ENCODE peak calls at places on chromosomes 7 and 10, in nine cellular contexts. One of them, this sample, is unnamed.

GRCh38 chr10:71801357-71801756 is 28.0 kb upstream of the VSIR start:
- DNase-seq in uterus: no peak
- DNase-seq in naive B cell: peak
- DNase-seq in transverse colon: no peak
- DNase-seq in gastrocnemius medialis: no peak
- DNase-seq in esophagus squamous epithelium: no peak
- DNase-seq in stimulated activated CD4-positive, alpha-beta T cell treated with anti-CD3 and anti-CD28 coated beads, Interleukin-1b, Interleukin-23, amount 100 ng/mL, for 24 hours: no peak
- DNase-seq in AML-193: peak
- DNase-seq in activated CD4-positive, alpha-beta T cell treated with anti-CD3 and anti-CD28 coated beads, Interleukin-2, amount 50 U/mL, for 1 hour: no peak
- DNase-seq in this sample: no peak

GRCh38 chr7:73932364-73932763 is 71.4 kb downstream of the TMEM270 start:
- DNase-seq in uterus: no peak
- DNase-seq in naive B cell: no peak
- DNase-seq in transverse colon: no peak
- DNase-seq in gastrocnemius medialis: no peak
- DNase-seq in esophagus squamous epithelium: no peak
- DNase-seq in stimulated activated CD4-positive, alpha-beta T cell treated with anti-CD3 and anti-CD28 coated beads, Interleukin-1b, Interleukin-23, amount 100 ng/mL, for 24 hours: no peak
- DNase-seq in AML-193: no peak
- DNase-seq in activated CD4-positive, alpha-beta T cell treated with anti-CD3 and anti-CD28 coated beads, Interleukin-2, amount 50 U/mL, for 1 hour: no peak
- DNase-seq in this sample: no peak

GRCh38 chr7:69457912-69458491 is 140.3 kb upstream of the AUTS2 start:
- DNase-seq in uterus: no peak
- DNase-seq in naive B cell: no peak
- DNase-seq in transverse colon: no peak
- DNase-seq in gastrocnemius medialis: no peak
- DNase-seq in esophagus squamous epithelium: no peak
- DNase-seq in stimulated activated CD4-positive, alpha-beta T cell treated with anti-CD3 and anti-CD28 coated beads, Interleukin-1b, Interleukin-23, amount 100 ng/mL, for 24 hours: no peak
- DNase-seq in AML-193: no peak
- DNase-seq in activated CD4-positive, alpha-beta T cell treated with anti-CD3 and anti-CD28 coated beads, Interleukin-2, amount 50 U/mL, for 1 hour: no peak
- DNase-seq in this sample: no peak

GRCh38 chr10:14926061-14926470 is 27.8 kb downstream of the DCLRE1C start:
- DNase-seq in uterus: no peak
- DNase-seq in naive B cell: no peak
- DNase-seq in transverse colon: no peak
- DNase-seq in gastrocnemius medialis: no peak
- DNase-seq in esophagus squamous epithelium: no peak
- DNase-seq in stimulated activated CD4-positive, alpha-beta T cell treated with anti-CD3 and anti-CD28 coated beads, Interleukin-1b, Interleukin-23, amount 100 ng/mL, for 24 hours: no peak
- DNase-seq in AML-193: no peak
- DNase-seq in activated CD4-positive, alpha-beta T cell treated with anti-CD3 and anti-CD28 coated beads, Interleukin-2, amount 50 U/mL, for 1 hour: no peak
- DNase-seq in this sample: no peak

GRCh38 chr7:17401806-17402627 is 103.6 kb downstream of the AHR start:
- DNase-seq in uterus: no peak
- DNase-seq in naive B cell: no peak
- DNase-seq in transverse colon: no peak
- DNase-seq in gastrocnemius medialis: no peak
- DNase-seq in esophagus squamous epithelium: no peak
- DNase-seq in stimulated activated CD4-positive, alpha-beta T cell treated with anti-CD3 and anti-CD28 coated beads, Interleukin-1b, Interleukin-23, amount 100 ng/mL, for 24 hours: no peak
- DNase-seq in AML-193: peak
- DNase-seq in activated CD4-positive, alpha-beta T cell treated with anti-CD3 and anti-CD28 coated beads, Interleukin-2, amount 50 U/mL, for 1 hour: no peak
- DNase-seq in this sample: no peak

GRCh38 chr10:42969909-42970308 is 107.0 kb upstream of the RET start:
- DNase-seq in uterus: no peak
- DNase-seq in naive B cell: no peak
- DNase-seq in transverse colon: no peak
- DNase-seq in gastrocnemius medialis: no peak
- DNase-seq in esophagus squamous epithelium: no peak
- DNase-seq in stimulated activated CD4-positive, alpha-beta T cell treated with anti-CD3 and anti-CD28 coated beads, Interleukin-1b, Interleukin-23, amount 100 ng/mL, for 24 hours: no peak
- DNase-seq in AML-193: no peak
- DNase-seq in activated CD4-positive, alpha-beta T cell treated with anti-CD3 and anti-CD28 coated beads, Interleukin-2, amount 50 U/mL, for 1 hour: no peak
- DNase-seq in this sample: no peak

GRCh38 chr7:131633342-131633843 is 77.0 kb upstream of the PODXL start:
- DNase-seq in uterus: peak
- DNase-seq in naive B cell: no peak
- DNase-seq in transverse colon: no peak
- DNase-seq in gastrocnemius medialis: no peak
- DNase-seq in esophagus squamous epithelium: no peak
- DNase-seq in stimulated activated CD4-positive, alpha-beta T cell treated with anti-CD3 and anti-CD28 coated beads, Interleukin-1b, Interleukin-23, amount 100 ng/mL, for 24 hours: no peak
- DNase-seq in AML-193: no peak
- DNase-seq in activated CD4-positive, alpha-beta T cell treated with anti-CD3 and anti-CD28 coated beads, Interleukin-2, amount 50 U/mL, for 1 hour: no peak
- DNase-seq in this sample: peak

GRCh38 chr7:81745706-81746105 is 24.1 kb downstream of the HGF start:
- DNase-seq in uterus: no peak
- DNase-seq in naive B cell: no peak
- DNase-seq in transverse colon: no peak
- DNase-seq in gastrocnemius medialis: no peak
- DNase-seq in esophagus squamous epithelium: no peak
- DNase-seq in stimulated activated CD4-positive, alpha-beta T cell treated with anti-CD3 and anti-CD28 coated beads, Interleukin-1b, Interleukin-23, amount 100 ng/mL, for 24 hours: no peak
- DNase-seq in AML-193: no peak
- DNase-seq in activated CD4-positive, alpha-beta T cell treated with anti-CD3 and anti-CD28 coated beads, Interleukin-2, amount 50 U/mL, for 1 hour: no peak
- DNase-seq in this sample: no peak

GRCh38 chr10:30219977-30220751 is 128.9 kb downstream of the MTPAP start:
- DNase-seq in uterus: no peak
- DNase-seq in naive B cell: no peak
- DNase-seq in transverse colon: no peak
- DNase-seq in gastrocnemius medialis: no peak
- DNase-seq in esophagus squamous epithelium: no peak
- DNase-seq in stimulated activated CD4-positive, alpha-beta T cell treated with anti-CD3 and anti-CD28 coated beads, Interleukin-1b, Interleukin-23, amount 100 ng/mL, for 24 hours: no peak
- DNase-seq in AML-193: peak
- DNase-seq in activated CD4-positive, alpha-beta T cell treated with anti-CD3 and anti-CD28 coated beads, Interleukin-2, amount 50 U/mL, for 1 hour: no peak
- DNase-seq in this sample: no peak

GRCh38 chr7:143901360-143901709 is 641 bp downstream of the TCAF1 start:
- DNase-seq in uterus: peak
- DNase-seq in naive B cell: no peak
- DNase-seq in transverse colon: peak
- DNase-seq in gastrocnemius medialis: no peak
- DNase-seq in esophagus squamous epithelium: no peak
- DNase-seq in stimulated activated CD4-positive, alpha-beta T cell treated with anti-CD3 and anti-CD28 coated beads, Interleukin-1b, Interleukin-23, amount 100 ng/mL, for 24 hours: no peak
- DNase-seq in AML-193: no peak
- DNase-seq in activated CD4-positive, alpha-beta T cell treated with anti-CD3 and anti-CD28 coated beads, Interleukin-2, amount 50 U/mL, for 1 hour: no peak
- DNase-seq in this sample: no peak

GRCh38 chr10:13321576-13321975 is 21.7 kb upstream of the PHYH start:
- DNase-seq in uterus: no peak
- DNase-seq in naive B cell: no peak
- DNase-seq in transverse colon: no peak
- DNase-seq in gastrocnemius medialis: no peak
- DNase-seq in esophagus squamous epithelium: no peak
- DNase-seq in stimulated activated CD4-positive, alpha-beta T cell treated with anti-CD3 and anti-CD28 coated beads, Interleukin-1b, Interleukin-23, amount 100 ng/mL, for 24 hours: no peak
- DNase-seq in AML-193: no peak
- DNase-seq in activated CD4-positive, alpha-beta T cell treated with anti-CD3 and anti-CD28 coated beads, Interleukin-2, amount 50 U/mL, for 1 hour: no peak
- DNase-seq in this sample: no peak

GRCh38 chr10:69005704-69006103 is 17.1 kb downstream of the KIFBP start:
- DNase-seq in uterus: no peak
- DNase-seq in naive B cell: no peak
- DNase-seq in transverse colon: no peak
- DNase-seq in gastrocnemius medialis: no peak
- DNase-seq in esophagus squamous epithelium: no peak
- DNase-seq in stimulated activated CD4-positive, alpha-beta T cell treated with anti-CD3 and anti-CD28 coated beads, Interleukin-1b, Interleukin-23, amount 100 ng/mL, for 24 hours: no peak
- DNase-seq in AML-193: no peak
- DNase-seq in activated CD4-positive, alpha-beta T cell treated with anti-CD3 and anti-CD28 coated beads, Interleukin-2, amount 50 U/mL, for 1 hour: no peak
- DNase-seq in this sample: no peak

GRCh38 chr7:29923231-29923630 is 66.4 kb downstream of the SCRN1 start:
- DNase-seq in uterus: no peak
- DNase-seq in naive B cell: no peak
- DNase-seq in transverse colon: no peak
- DNase-seq in gastrocnemius medialis: no peak
- DNase-seq in esophagus squamous epithelium: no peak
- DNase-seq in stimulated activated CD4-positive, alpha-beta T cell treated with anti-CD3 and anti-CD28 coated beads, Interleukin-1b, Interleukin-23, amount 100 ng/mL, for 24 hours: no peak
- DNase-seq in AML-193: no peak
- DNase-seq in activated CD4-positive, alpha-beta T cell treated with anti-CD3 and anti-CD28 coated beads, Interleukin-2, amount 50 U/mL, for 1 hour: no peak
- DNase-seq in this sample: no peak

GRCh38 chr10:123157210-123157609 is 3.0 kb downstream of the BUB3 start:
- DNase-seq in uterus: no peak
- DNase-seq in naive B cell: no peak
- DNase-seq in transverse colon: no peak
- DNase-seq in gastrocnemius medialis: no peak
- DNase-seq in esophagus squamous epithelium: no peak
- DNase-seq in stimulated activated CD4-positive, alpha-beta T cell treated with anti-CD3 and anti-CD28 coated beads, Interleukin-1b, Interleukin-23, amount 100 ng/mL, for 24 hours: no peak
- DNase-seq in AML-193: peak
- DNase-seq in activated CD4-positive, alpha-beta T cell treated with anti-CD3 and anti-CD28 coated beads, Interleukin-2, amount 50 U/mL, for 1 hour: no peak
- DNase-seq in this sample: no peak

GRCh38 chr10:124262249-124262865 is 156.4 kb downstream of the OAT start:
- DNase-seq in uterus: no peak
- DNase-seq in naive B cell: no peak
- DNase-seq in transverse colon: no peak
- DNase-seq in gastrocnemius medialis: no peak
- DNase-seq in esophagus squamous epithelium: no peak
- DNase-seq in stimulated activated CD4-positive, alpha-beta T cell treated with anti-CD3 and anti-CD28 coated beads, Interleukin-1b, Interleukin-23, amount 100 ng/mL, for 24 hours: no peak
- DNase-seq in AML-193: no peak
- DNase-seq in activated CD4-positive, alpha-beta T cell treated with anti-CD3 and anti-CD28 coated beads, Interleukin-2, amount 50 U/mL, for 1 hour: no peak
- DNase-seq in this sample: no peak

GRCh38 chr7:16982640-16983103 is 100.9 kb upstream of the AGR3 start:
- DNase-seq in uterus: no peak
- DNase-seq in naive B cell: peak
- DNase-seq in transverse colon: peak
- DNase-seq in gastrocnemius medialis: no peak
- DNase-seq in esophagus squamous epithelium: no peak
- DNase-seq in stimulated activated CD4-positive, alpha-beta T cell treated with anti-CD3 and anti-CD28 coated beads, Interleukin-1b, Interleukin-23, amount 100 ng/mL, for 24 hours: no peak
- DNase-seq in AML-193: peak
- DNase-seq in activated CD4-positive, alpha-beta T cell treated with anti-CD3 and anti-CD28 coated beads, Interleukin-2, amount 50 U/mL, for 1 hour: peak
- DNase-seq in this sample: no peak

GRCh38 chr7:32957326-32958045 is at the start of gene FKBP9:
- DNase-seq in uterus: peak
- DNase-seq in naive B cell: peak
- DNase-seq in transverse colon: peak
- DNase-seq in gastrocnemius medialis: peak
- DNase-seq in esophagus squamous epithelium: no peak
- DNase-seq in stimulated activated CD4-positive, alpha-beta T cell treated with anti-CD3 and anti-CD28 coated beads, Interleukin-1b, Interleukin-23, amount 100 ng/mL, for 24 hours: peak
- DNase-seq in AML-193: no peak
- DNase-seq in activated CD4-positive, alpha-beta T cell treated with anti-CD3 and anti-CD28 coated beads, Interleukin-2, amount 50 U/mL, for 1 hour: no peak
- DNase-seq in this sample: no peak

GRCh38 chr7:124813962-124814798 is 48.6 kb upstream of the GPR37 start:
- DNase-seq in uterus: no peak
- DNase-seq in naive B cell: no peak
- DNase-seq in transverse colon: no peak
- DNase-seq in gastrocnemius medialis: no peak
- DNase-seq in esophagus squamous epithelium: no peak
- DNase-seq in stimulated activated CD4-positive, alpha-beta T cell treated with anti-CD3 and anti-CD28 coated beads, Interleukin-1b, Interleukin-23, amount 100 ng/mL, for 24 hours: no peak
- DNase-seq in AML-193: no peak
- DNase-seq in activated CD4-positive, alpha-beta T cell treated with anti-CD3 and anti-CD28 coated beads, Interleukin-2, amount 50 U/mL, for 1 hour: no peak
- DNase-seq in this sample: no peak

GRCh38 chr10:65275296-65275695 is 1650.5 kb upstream of the LRRTM3 start:
- DNase-seq in uterus: no peak
- DNase-seq in naive B cell: no peak
- DNase-seq in transverse colon: no peak
- DNase-seq in gastrocnemius medialis: no peak
- DNase-seq in esophagus squamous epithelium: no peak
- DNase-seq in stimulated activated CD4-positive, alpha-beta T cell treated with anti-CD3 and anti-CD28 coated beads, Interleukin-1b, Interleukin-23, amount 100 ng/mL, for 24 hours: no peak
- DNase-seq in AML-193: no peak
- DNase-seq in activated CD4-positive, alpha-beta T cell treated with anti-CD3 and anti-CD28 coated beads, Interleukin-2, amount 50 U/mL, for 1 hour: no peak
- DNase-seq in this sample: no peak

GRCh38 chr10:3527144-3527543 is 257.9 kb downstream of the KLF6 start:
- DNase-seq in uterus: no peak
- DNase-seq in naive B cell: no peak
- DNase-seq in transverse colon: no peak
- DNase-seq in gastrocnemius medialis: no peak
- DNase-seq in esophagus squamous epithelium: no peak
- DNase-seq in stimulated activated CD4-positive, alpha-beta T cell treated with anti-CD3 and anti-CD28 coated beads, Interleukin-1b, Interleukin-23, amount 100 ng/mL, for 24 hours: no peak
- DNase-seq in AML-193: no peak
- DNase-seq in activated CD4-positive, alpha-beta T cell treated with anti-CD3 and anti-CD28 coated beads, Interleukin-2, amount 50 U/mL, for 1 hour: no peak
- DNase-seq in this sample: no peak

GRCh38 chr10:47264797-47265281 is 35.2 kb upstream of the GDF10 start:
- DNase-seq in uterus: no peak
- DNase-seq in naive B cell: no peak
- DNase-seq in transverse colon: peak
- DNase-seq in gastrocnemius medialis: no peak
- DNase-seq in esophagus squamous epithelium: no peak
- DNase-seq in stimulated activated CD4-positive, alpha-beta T cell treated with anti-CD3 and anti-CD28 coated beads, Interleukin-1b, Interleukin-23, amount 100 ng/mL, for 24 hours: peak
- DNase-seq in AML-193: no peak
- DNase-seq in activated CD4-positive, alpha-beta T cell treated with anti-CD3 and anti-CD28 coated beads, Interleukin-2, amount 50 U/mL, for 1 hour: peak
- DNase-seq in this sample: no peak

GRCh38 chr7:63899691-63900393 is 98.8 kb upstream of the ZNF722 start:
- DNase-seq in uterus: peak
- DNase-seq in naive B cell: peak
- DNase-seq in transverse colon: peak
- DNase-seq in gastrocnemius medialis: peak
- DNase-seq in esophagus squamous epithelium: peak
- DNase-seq in stimulated activated CD4-positive, alpha-beta T cell treated with anti-CD3 and anti-CD28 coated beads, Interleukin-1b, Interleukin-23, amount 100 ng/mL, for 24 hours: peak
- DNase-seq in AML-193: peak
- DNase-seq in activated CD4-positive, alpha-beta T cell treated with anti-CD3 and anti-CD28 coated beads, Interleukin-2, amount 50 U/mL, for 1 hour: peak
- DNase-seq in this sample: no peak

GRCh38 chr10:85430991-85431390 is 935.6 kb downstream of the GRID1 start:
- DNase-seq in uterus: no peak
- DNase-seq in naive B cell: no peak
- DNase-seq in transverse colon: no peak
- DNase-seq in gastrocnemius medialis: no peak
- DNase-seq in esophagus squamous epithelium: no peak
- DNase-seq in stimulated activated CD4-positive, alpha-beta T cell treated with anti-CD3 and anti-CD28 coated beads, Interleukin-1b, Interleukin-23, amount 100 ng/mL, for 24 hours: no peak
- DNase-seq in AML-193: no peak
- DNase-seq in activated CD4-positive, alpha-beta T cell treated with anti-CD3 and anti-CD28 coated beads, Interleukin-2, amount 50 U/mL, for 1 hour: no peak
- DNase-seq in this sample: no peak

GRCh38 chr7:117192108-117192507 is 130.8 kb downstream of the WNT2 start:
- DNase-seq in uterus: no peak
- DNase-seq in naive B cell: no peak
- DNase-seq in transverse colon: no peak
- DNase-seq in gastrocnemius medialis: no peak
- DNase-seq in esophagus squamous epithelium: no peak
- DNase-seq in stimulated activated CD4-positive, alpha-beta T cell treated with anti-CD3 and anti-CD28 coated beads, Interleukin-1b, Interleukin-23, amount 100 ng/mL, for 24 hours: no peak
- DNase-seq in AML-193: no peak
- DNase-seq in activated CD4-positive, alpha-beta T cell treated with anti-CD3 and anti-CD28 coated beads, Interleukin-2, amount 50 U/mL, for 1 hour: no peak
- DNase-seq in this sample: no peak

GRCh38 chr7:128878226-128879105 is 15.8 kb downstream of the ATP6V1F start:
- DNase-seq in uterus: no peak
- DNase-seq in naive B cell: no peak
- DNase-seq in transverse colon: no peak
- DNase-seq in gastrocnemius medialis: no peak
- DNase-seq in esophagus squamous epithelium: no peak
- DNase-seq in stimulated activated CD4-positive, alpha-beta T cell treated with anti-CD3 and anti-CD28 coated beads, Interleukin-1b, Interleukin-23, amount 100 ng/mL, for 24 hours: no peak
- DNase-seq in AML-193: no peak
- DNase-seq in activated CD4-positive, alpha-beta T cell treated with anti-CD3 and anti-CD28 coated beads, Interleukin-2, amount 50 U/mL, for 1 hour: no peak
- DNase-seq in this sample: no peak